ENCODE peak calls at places on chromosomes 1 and 21, in four cellular contexts. T is ovary, P is transverse colon, L is heart left ventricle. N is an unnamed sample. For H3K36me3, the result is how much of the 10 kb centered on the place peaks cover.

GRCh38 chr1:183443025-183443424 is 24.8 kb upstream of the NMNAT2 start:
- DNase-seq in T (no peak), P (no peak), L (no peak), N (no peak)

GRCh38 chr1:85087659-85088407 is 39.5 kb upstream of the MCOLN3 start:
- DNase-seq in T (no peak), P (no peak), L (no peak), N (no peak)

GRCh38 chr1:175629318-175629694 is 114.1 kb downstream of the TNR start:
- DNase-seq in T (no peak), P (no peak), L (no peak), N (no peak)

GRCh38 chr21:33296156-33296555 is 28.6 kb upstream of the IFNAR1 start:
- DNase-seq in T (no peak), P (no peak), L (no peak), N (no peak)

GRCh38 chr1:26833432-26834405 is 7.2 kb downstream of the ZDHHC18 start:
- DNase-seq in T (no peak), P (peak), L (peak), N (no peak)

GRCh38 chr21:45410865-45411809 is 6.2 kb downstream of the COL18A1 start:
- DNase-seq in T (peak), P (no peak), L (peak), N (no peak)

GRCh38 chr1:9871021-9871420 is 39.0 kb downstream of the CTNNBIP1 start:
- DNase-seq in T (no peak), P (no peak), L (peak), N (no peak)

GRCh38 chr21:36125513-36126121 is 9.3 kb upstream of the CBR3 start:
- DNase-seq in T (peak), P (peak), L (no peak), N (no peak)

GRCh38 chr1:155899683-155900082 is 11.5 kb downstream of the RIT1 start:
- DNase-seq in T (no peak), P (no peak), L (no peak), N (no peak)

GRCh38 chr1:89953072-89953626 is 41.8 kb upstream of the ZNF326 start:
- DNase-seq in T (no peak), P (peak), L (no peak), N (no peak)

GRCh38 chr1:180234369-180235076 is 4.5 kb downstream of the LHX4 start:
- DNase-seq in T (no peak), P (peak), L (no peak), N (no peak)

GRCh38 chr21:15406791-15407190 is 323.0 kb upstream of the USP25 start:
- DNase-seq in T (no peak), P (no peak), L (no peak), N (no peak)

GRCh38 chr1:206023682-206024081 is at the start of gene CTSE:
- DNase-seq in T (no peak), P (peak), L (no peak), N (no peak)

GRCh38 chr1:29655945-29656866 is 419.9 kb downstream of the PTPRU start:
- DNase-seq in T (no peak), P (no peak), L (no peak), N (peak)

GRCh38 chr1:59516881-59517280 is 220.0 kb downstream of the FGGY start:
- DNase-seq in T (peak), P (no peak), L (no peak), N (no peak)

GRCh38 chr1:25523512-25523911 is 19.9 kb upstream of the LDLRAP1 start:
- DNase-seq in T (no peak), P (no peak), L (no peak), N (no peak)

GRCh38 chr1:183126528-183126927 is 59.5 kb upstream of the LAMC2 start:
- DNase-seq in T (no peak), P (no peak), L (no peak), N (no peak)

GRCh38 chr1:96992871-96993270 is 271.3 kb downstream of the PTBP2 start:
- DNase-seq in T (no peak), P (no peak), L (no peak), N (no peak)

GRCh38 chr1:99942723-99943122 is 27.1 kb upstream of the SLC35A3 start:
- DNase-seq in T (no peak), P (no peak), L (no peak), N (no peak)

GRCh38 chr1:28887835-28888682 is 26.3 kb upstream of the EPB41 start:
- DNase-seq in T (peak), P (peak), L (no peak), N (no peak)

GRCh38 chr1:169809370-169810095 is 14.8 kb upstream of the METTL18 start:
- DNase-seq in T (no peak), P (no peak), L (no peak), N (no peak)

GRCh38 chr1:116255486-116255885 is 117.6 kb upstream of the ATP1A1 start:
- DNase-seq in T (no peak), P (no peak), L (no peak), N (no peak)

GRCh38 chr1:57551476-57551875 is 127.6 kb upstream of the DAB1 start:
- DNase-seq in T (no peak), P (no peak), L (no peak), N (no peak)

GRCh38 chr1:246146811-246147210 is 360.3 kb downstream of the SMYD3 start:
- DNase-seq in T (no peak), P (no peak), L (no peak), N (no peak)

GRCh38 chr1:86914998-86915736 is 732 bp downstream of the HS2ST1 start:
- DNase-seq in T (peak), P (peak), L (peak), N (no peak)

GRCh38 chr1:86915737-86916235 is 1.4 kb downstream of the HS2ST1 start:
- DNase-seq in T (no peak), P (no peak), L (no peak), N (no peak)

GRCh38 chr1:86913896-86914634 is at the start of gene SELENOF:
- DNase-seq in T (peak), P (peak), L (peak), N (peak)

GRCh38 chr1:86913399-86913895 is 479 bp downstream of the SELENOF start:
- DNase-seq in T (no peak), P (peak), L (no peak), N (no peak)

DNA sequence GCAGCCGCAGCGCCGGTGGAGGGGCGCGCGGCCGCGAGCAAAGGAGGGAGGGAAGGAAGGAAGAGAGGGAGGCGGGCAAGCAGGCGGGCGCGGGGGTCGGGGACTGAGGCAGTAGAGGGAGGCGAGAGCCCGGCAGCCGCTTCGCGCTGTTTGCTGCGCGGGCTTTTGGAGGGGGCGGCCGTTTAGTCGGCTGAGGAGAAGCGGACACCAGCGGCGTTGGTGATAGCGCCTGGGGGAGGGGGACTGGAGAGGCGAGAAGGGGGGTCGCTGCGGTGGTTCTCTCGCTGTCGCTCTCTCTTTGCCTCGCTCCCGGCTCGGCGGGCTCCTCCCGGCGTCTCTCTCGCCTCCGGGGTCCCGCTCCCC is at the start of gene HS2ST1:
- DNase-seq in T (no peak), P (no peak), L (no peak), N (no peak)
- TF ChIP-seq POLR2A in T (peak), P (peak), L (no peak), N (no peak)

GRCh38 chr1:88648706-88649105 is 35.4 kb upstream of the PKN2 start:
- DNase-seq in T (no peak), P (no peak), L (no peak), N (no peak)

GRCh38 chr1:88646852-88647645 is 37.0 kb upstream of the PKN2 start:
- DNase-seq in T (no peak), P (no peak), L (no peak), N (no peak)

GRCh38 chr1:88647749-88648415 is 36.2 kb upstream of the PKN2 start:
- DNase-seq in T (no peak), P (no peak), L (no peak), N (no peak)

GRCh38 chr1:88649932-88650331 is 34.1 kb upstream of the PKN2 start:
- DNase-seq in T (no peak), P (no peak), L (no peak), N (no peak)

GRCh38 chr1:88650676-88651418 is 33.2 kb upstream of the PKN2 start:
- DNase-seq in T (no peak), P (no peak), L (no peak), N (no peak)
- H3K36me3 ChIP-seq in T (under half), P (under half), L (under half), N (under half)

GRCh38 chr1:21866629-21867009 is 54.6 kb downstream of the LDLRAD2 start:
- DNase-seq in T (no peak), P (no peak), L (no peak), N (no peak)
- TF ChIP-seq POLR2A in T (no peak), P (no peak), L (no peak), N (no peak)

GRCh38 chr21:42435833-42436232 is 32.1 kb downstream of the UBASH3A start:
- DNase-seq in T (no peak), P (no peak), L (no peak), N (no peak)
- H3K36me3 ChIP-seq in T (under half), P (under half), L (under half), N (under half)

DNA sequence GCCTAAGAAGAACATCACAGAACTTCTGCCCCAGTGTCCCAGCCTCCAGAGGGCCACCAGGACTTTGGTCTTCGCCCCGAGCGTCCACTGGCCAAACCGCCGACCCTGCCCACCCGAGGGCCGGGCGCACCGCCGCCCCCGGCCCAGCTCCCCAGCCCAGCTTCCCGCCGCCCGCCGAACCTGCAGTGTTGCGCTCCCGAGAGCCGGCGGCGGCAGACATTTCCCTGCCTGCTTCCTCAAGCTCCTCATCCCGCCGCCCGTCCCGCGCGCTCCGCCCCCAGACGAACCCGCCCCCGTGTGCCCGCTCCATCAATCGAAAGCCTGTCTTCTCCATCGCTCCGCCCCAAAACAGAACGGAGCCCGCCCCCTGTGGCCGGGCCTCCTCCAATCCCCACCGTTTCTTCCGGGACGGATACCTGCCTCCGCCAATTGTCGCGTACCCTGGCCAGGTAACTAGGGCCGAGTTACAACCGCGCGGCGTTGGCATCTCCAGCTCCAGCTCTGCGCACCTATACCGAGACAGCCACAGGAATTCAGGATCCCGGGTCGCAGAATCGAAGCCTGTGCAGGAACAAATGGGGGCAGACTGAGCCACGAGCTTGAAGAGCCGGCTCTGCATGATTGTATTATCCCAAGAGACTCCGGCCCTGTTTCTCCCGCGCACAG is 15.2 kb downstream of the INPP5B start:
- DNase-seq in T (peak), P (peak), L (peak), N (no peak)
- TF ChIP-seq POLR2A in T (no peak), P (peak), L (peak), N (no peak)

GRCh38 chr1:71737768-71738167 is 544.6 kb downstream of the NEGR1 start:
- DNase-seq in T (no peak), P (no peak), L (no peak), N (no peak)
- H3K36me3 ChIP-seq in T (under half), P (under half), L (under half), N (under half)

GRCh38 chr1:17012775-17013501 is 1.2 kb upstream of the ATP13A2 start:
- DNase-seq in T (no peak), P (no peak), L (no peak), N (no peak)

GRCh38 chr1:17010601-17011438 is 908 bp downstream of the ATP13A2 start:
- DNase-seq in T (peak), P (peak), L (peak), N (no peak)

GRCh38 chr1:17013598-17014320 is 2.0 kb upstream of the ATP13A2 start:
- DNase-seq in T (no peak), P (peak), L (no peak), N (no peak)

GRCh38 chr1:17009706-17010105 is 2.0 kb downstream of the ATP13A2 start:
- DNase-seq in T (no peak), P (peak), L (no peak), N (no peak)

GRCh38 chr1:17011439-17012307 is at the start of gene ATP13A2:
- DNase-seq in T (peak), P (peak), L (peak), N (no peak)
- TF ChIP-seq POLR2A in T (no peak), P (no peak), L (peak), N (no peak)

GRCh38 chr1:43591181-43591580 is 58.8 kb upstream of the KDM4A start:
- DNase-seq in T (no peak), P (no peak), L (no peak), N (no peak)

GRCh38 chr1:43596579-43596978 is 53.4 kb upstream of the KDM4A start:
- DNase-seq in T (no peak), P (no peak), L (no peak), N (no peak)

GRCh38 chr1:43590389-43590788 is 59.6 kb upstream of the KDM4A start:
- DNase-seq in T (no peak), P (no peak), L (no peak), N (no peak)

GRCh38 chr1:43592051-43592665 is 57.8 kb upstream of the KDM4A start:
- DNase-seq in T (no peak), P (no peak), L (no peak), N (no peak)

GRCh38 chr1:43592974-43593683 is 56.8 kb upstream of the KDM4A start:
- DNase-seq in T (no peak), P (no peak), L (no peak), N (no peak)
- H3K36me3 ChIP-seq in T (under half), P (under half), L (under half), N (under half)

DNA sequence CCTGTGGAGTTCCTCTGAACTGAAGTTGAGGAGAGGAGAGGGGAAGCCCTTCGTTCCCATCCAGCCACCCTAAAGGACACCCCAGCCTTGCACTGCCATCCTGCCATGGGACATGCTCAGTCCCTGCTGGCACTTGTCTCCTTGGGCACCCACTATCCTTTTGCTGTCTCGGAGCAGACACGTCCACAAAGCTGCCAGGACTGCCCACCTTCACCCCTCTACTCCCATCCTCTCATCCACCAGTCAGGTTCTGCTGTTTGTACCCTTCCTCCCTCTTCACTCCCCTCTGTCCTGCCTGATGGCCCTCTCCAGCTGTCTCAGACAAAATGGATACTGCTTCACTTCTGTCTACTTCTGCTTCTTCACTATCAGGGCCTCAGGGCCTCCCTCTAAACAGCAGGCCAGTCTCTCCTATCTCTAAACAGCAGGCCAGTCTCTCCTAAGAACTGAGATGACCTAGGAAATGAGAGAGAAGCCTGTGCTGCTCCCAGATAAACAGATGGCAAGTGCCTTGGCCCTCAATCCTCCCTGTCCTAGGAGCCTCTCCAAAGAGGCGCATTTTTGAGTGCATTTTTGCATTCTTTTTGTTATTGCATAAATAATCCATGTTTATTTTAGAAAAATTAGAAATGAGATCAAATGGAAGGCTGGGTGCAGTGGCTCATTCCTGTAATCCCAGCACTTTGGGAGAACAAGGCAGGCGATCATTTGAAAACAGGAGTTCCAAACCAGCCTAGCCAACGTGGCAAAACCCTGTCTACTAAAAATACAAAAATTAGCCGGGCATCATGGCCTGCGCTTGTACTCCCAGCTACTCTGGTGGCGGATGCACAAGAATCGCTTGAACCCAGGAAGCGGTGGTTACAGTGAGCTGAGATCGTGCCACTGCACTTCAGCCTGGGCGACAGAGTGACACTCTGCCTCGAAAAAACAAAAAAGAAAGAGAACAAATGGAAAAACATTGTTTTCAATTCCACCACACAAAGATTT is 4.4 kb upstream of the PYCR2 start:
- DNase-seq in T (no peak), P (no peak), L (no peak), N (no peak)
- TF ChIP-seq POLR2A in T (no peak), P (no peak), L (no peak), N (no peak)